ENCODE peak calls at places on chromosomes 1 and 21, in six cellular contexts. U, W, N, B, Z and X are unnamed samples.

GRCh38 chr1:212782422-212783154 is 9.0 kb downstream of the NSL1 start:
- DNase-seq in Z (no peak), B (no peak), N (no peak), W (no peak), U (no peak), X (no peak)

GRCh38 chr1:93616996-93617669 is 64.5 kb downstream of the BCAR3 start:
- DNase-seq in B (no peak), Z (no peak), N (peak), U (no peak), W (no peak), X (no peak)

GRCh38 chr1:221521686-221522085 is 220.2 kb downstream of the DUSP10 start:
- DNase-seq in W (no peak), B (no peak), Z (no peak), N (no peak), U (no peak), X (no peak)

GRCh38 chr1:171948491-171948890 is 107.2 kb downstream of the DNM3 start:
- DNase-seq in W (no peak), U (no peak), B (no peak), N (no peak), Z (peak), X (no peak)

GRCh38 chr1:29703596-29703995 is 467.3 kb downstream of the PTPRU start:
- DNase-seq in B (no peak), W (no peak), Z (no peak), U (no peak), N (no peak), X (no peak)

GRCh38 chr1:61318319-61319125 is 236.2 kb downstream of the NFIA start:
- DNase-seq in N (no peak), B (peak), W (peak), Z (peak), U (peak), X (peak)

GRCh38 chr21:42846221-42846620 is 33.1 kb downstream of the WDR4 start:
- DNase-seq in B (no peak), U (no peak), W (no peak), N (no peak), Z (no peak), X (no peak)

GRCh38 chr1:208601569-208601968 is 357.4 kb upstream of the PLXNA2 start:
- DNase-seq in U (no peak), Z (no peak), B (no peak), W (no peak), N (no peak), X (no peak)

GRCh38 chr1:186231861-186232436 is 143.1 kb downstream of the TPR start:
- DNase-seq in U (no peak), N (no peak), Z (no peak), B (no peak), W (no peak), X (no peak)

GRCh38 chr1:119871881-119872280 is 24.4 kb downstream of the ADAM30 start:
- DNase-seq in B (no peak), Z (no peak), U (no peak), W (no peak), N (no peak), X (no peak)

GRCh38 chr1:12573015-12573825 is 44.8 kb downstream of the DHRS3 start:
- DNase-seq in B (no peak), N (no peak), W (no peak), U (no peak), Z (no peak), X (no peak)

GRCh38 chr1:30287976-30288375 is 435.4 kb downstream of the MATN1 start:
- DNase-seq in B (no peak), Z (no peak), U (no peak), W (no peak), N (no peak), X (no peak)

GRCh38 chr21:42012763-42013329 is 2.7 kb upstream of the ZBTB21 start:
- DNase-seq in W (no peak), Z (no peak), B (no peak), N (no peak), U (no peak), X (no peak)

GRCh38 chr1:145985502-145986439 is 10.6 kb downstream of the TXNIP start:
- DNase-seq in B (peak), U (no peak), N (no peak), W (no peak), Z (no peak), X (no peak)

GRCh38 chr1:51867479-51868232 is 10.9 kb downstream of the NRDC start:
- DNase-seq in N (no peak), Z (no peak), U (no peak), W (no peak), B (no peak), X (no peak)

GRCh38 chr1:4527819-4528218 is 126.6 kb upstream of the AJAP1 start:
- DNase-seq in N (no peak), U (no peak), B (no peak), Z (no peak), W (no peak), X (no peak)

GRCh38 chr1:14704846-14705245 is 106.4 kb downstream of the KAZN start:
- DNase-seq in N (no peak), Z (no peak), W (no peak), B (no peak), U (peak), X (no peak)

GRCh38 chr1:27436204-27437159 is 44.1 kb downstream of the GPR3 start:
- DNase-seq in B (no peak), Z (peak), U (no peak), W (no peak), N (no peak), X (no peak)

GRCh38 chr1:101221945-101222429 is 14.8 kb upstream of the S1PR1 start:
- DNase-seq in B (no peak), Z (no peak), U (peak), N (no peak), W (no peak), X (no peak)

DNA sequence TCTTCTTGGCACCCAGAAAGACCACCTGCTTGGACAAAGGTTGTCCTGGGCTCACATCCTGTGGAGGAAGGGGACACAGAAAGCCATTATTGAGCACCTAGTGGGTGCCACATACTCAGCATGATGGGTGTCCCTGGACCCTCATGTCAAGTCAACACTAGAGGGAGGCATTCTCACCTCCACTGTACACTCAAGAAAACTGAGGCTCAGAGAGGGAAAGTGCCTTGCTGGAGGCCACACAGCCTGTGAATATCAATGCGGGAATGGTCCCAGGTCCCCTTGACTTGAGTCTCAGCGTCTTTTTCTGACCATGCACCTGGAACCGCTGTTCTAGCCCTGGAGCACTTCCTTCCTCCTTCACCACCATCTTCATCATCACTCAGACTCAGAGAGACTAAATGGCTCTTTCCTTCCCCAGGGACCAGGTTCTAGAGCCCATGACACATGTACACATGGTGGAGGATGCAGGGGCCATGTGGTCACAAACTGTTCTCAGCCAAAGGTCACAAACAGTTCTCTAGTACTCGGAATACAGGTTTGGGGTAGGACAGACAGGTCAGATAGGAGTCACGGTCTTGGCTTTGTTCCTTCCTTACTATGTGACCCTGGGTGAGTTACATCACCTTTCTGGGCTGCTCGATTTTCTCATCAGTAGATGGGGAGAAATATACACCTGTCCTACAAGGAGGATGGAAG is 89.2 kb upstream of the WNT4 start:
- DNase-seq in N (no peak), U (no peak), W (no peak), Z (no peak), B (no peak), X (no peak)
- TF ChIP-seq CTCF in N (no peak), U (no peak), W (no peak), Z (no peak), B (no peak), X (peak)

DNA sequence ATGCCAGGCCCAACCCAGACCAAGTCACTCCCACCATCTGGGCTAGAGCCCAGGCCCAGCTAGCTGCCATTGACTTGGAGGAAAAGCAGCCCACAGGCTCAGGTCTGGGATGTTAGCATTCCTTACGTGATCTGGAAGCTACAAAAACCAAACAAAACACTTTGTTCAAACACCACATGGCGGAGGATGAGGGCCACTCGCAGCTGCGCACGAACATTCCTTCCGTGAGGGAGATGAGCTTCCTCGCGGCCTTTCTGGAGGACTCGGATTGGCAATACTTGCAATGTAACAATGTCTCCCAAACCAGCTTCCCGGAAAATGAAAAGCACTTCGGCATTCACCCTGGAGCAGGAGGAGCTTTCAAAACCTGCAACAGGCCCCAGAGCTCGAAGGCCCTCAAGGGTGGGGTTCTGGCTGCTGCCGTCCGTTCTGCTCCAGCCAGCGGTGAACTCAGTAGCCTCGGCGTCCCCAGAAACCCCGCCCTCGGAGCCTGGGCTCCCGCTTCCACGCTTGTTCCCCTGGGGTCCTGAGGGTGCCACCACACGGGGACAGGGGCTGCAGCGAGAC is 40.5 kb downstream of the COL6A1 start:
- DNase-seq in N (no peak), B (peak), U (no peak), Z (no peak), W (peak), X (no peak)
- H3K4me3 ChIP-seq in N (no peak), B (no peak), U (no peak), Z (no peak), W (peak), X (no peak)

GRCh38 chr1:160052943-160053342 is 17.0 kb downstream of the KCNJ10 start:
- DNase-seq in B (no peak), U (no peak), W (no peak), N (no peak), Z (no peak), X (no peak)
- TF ChIP-seq CTCF in B (no peak), U (no peak), W (no peak), N (no peak), Z (no peak), X (no peak)

GRCh38 chr1:65309317-65310077 is at the start of gene DNAJC6:
- DNase-seq in N (peak), Z (no peak), B (peak), W (no peak), U (peak), X (no peak)

GRCh38 chr1:65308781-65309316 is 494 bp upstream of the DNAJC6 start:
- DNase-seq in U (no peak), W (no peak), B (no peak), Z (no peak), N (no peak), X (no peak)

DNA sequence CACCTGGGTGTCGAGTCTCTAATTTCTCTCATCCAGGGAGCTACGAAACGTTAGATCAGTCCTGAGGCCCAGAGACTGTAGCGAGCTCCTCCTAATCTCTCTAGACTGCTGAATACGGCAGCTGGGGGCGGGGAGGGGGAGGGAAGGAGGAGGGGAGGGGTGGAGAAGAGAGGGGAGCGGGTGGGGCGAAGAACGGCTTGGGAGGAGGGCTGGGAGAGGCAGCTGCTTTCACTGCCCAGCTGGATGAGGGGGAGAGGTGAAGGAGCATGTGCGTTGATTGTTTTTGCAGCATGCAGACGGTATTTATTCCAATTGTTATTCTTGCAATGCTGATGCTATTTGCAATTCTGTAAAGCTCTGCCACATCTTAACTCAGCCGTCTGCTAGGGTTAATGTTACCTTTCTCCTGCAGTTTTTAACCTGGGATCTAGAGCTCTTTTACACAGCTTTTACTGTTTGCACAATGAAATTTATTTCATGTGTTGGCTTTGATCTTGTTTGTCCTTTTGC is 790 bp downstream of the DNAJC6 start:
- DNase-seq in W (no peak), N (no peak), Z (no peak), U (no peak), B (no peak), X (no peak)
- H3K4me3 ChIP-seq in W (peak), N (peak), Z (peak), U (no peak), B (peak), X (no peak)

DNA sequence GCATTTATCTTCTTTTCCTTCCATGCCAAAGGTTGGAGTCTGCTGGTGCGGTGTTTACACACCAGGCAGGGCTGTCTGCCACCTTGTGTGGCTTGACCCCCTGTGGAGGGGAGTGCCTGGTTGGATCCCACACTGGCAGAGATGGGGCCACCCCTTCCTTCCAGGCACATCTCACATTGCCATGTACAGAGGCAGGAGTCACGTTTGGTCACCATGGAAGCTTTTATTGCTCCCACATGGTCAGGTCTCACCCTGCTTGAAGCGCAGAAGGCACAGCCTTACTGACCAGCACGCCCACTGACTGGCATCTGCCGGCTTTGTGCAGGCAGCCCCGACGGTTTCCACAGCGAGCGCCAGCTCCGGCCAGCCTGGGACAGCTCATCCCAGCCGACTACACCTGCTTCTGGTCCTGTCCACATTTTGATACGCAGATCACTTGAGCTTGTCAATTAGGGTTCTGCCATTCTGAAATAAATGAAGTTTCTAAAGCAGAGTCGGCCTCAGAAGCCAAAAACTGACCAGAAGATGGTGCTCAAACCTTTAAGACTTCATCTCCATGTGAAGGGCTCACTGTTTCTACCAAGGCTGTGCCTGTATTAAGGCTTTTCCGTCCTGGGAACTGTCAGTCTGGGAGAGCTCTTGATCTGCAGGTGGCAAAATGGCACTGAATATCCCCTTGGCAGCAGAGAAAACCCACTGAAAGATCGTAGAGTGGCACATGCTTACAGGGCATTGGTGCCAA is 35.6 kb upstream of the EPHA8 start:
- DNase-seq in W (no peak), B (no peak), U (no peak), N (no peak), Z (no peak), X (no peak)
- TF ChIP-seq CTCF in W (peak), B (no peak), U (no peak), N (no peak), Z (no peak), X (no peak)

DNA sequence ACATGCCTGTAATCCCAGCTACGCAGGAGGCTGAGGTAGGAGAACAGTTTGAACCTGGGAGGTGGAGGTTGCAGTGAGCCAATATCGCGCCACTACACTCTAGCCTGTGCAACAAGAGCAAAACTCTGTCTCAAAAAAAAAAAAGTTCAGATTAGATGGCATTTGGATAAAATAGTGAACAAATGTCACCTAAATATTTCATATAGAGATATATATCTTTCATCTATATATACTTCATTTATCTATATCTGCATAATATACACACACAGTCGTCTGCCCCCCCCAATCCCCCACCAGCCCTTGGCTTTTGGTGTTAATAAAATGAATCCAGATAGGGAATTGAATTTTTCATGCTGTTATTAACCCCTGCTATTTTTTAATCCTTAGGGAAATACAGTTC is 5.0 kb downstream of the PPP1R15B start:
- DNase-seq in B (no peak), Z (no peak), N (no peak), U (no peak), W (no peak), X (no peak)
- H3K4me3 ChIP-seq in B (peak), Z (peak), N (peak), U (peak), W (peak), X (peak)

GRCh38 chr1:65434255-65434654 is 13.8 kb downstream of the LEPR start:
- DNase-seq in N (no peak), Z (no peak), W (no peak), B (no peak), U (no peak), X (no peak)
- TF ChIP-seq CTCF in N (no peak), Z (no peak), W (no peak), B (no peak), U (no peak), X (peak)